ENCODE peak calls at places on chromosomes 16 and 17, in eight cellular contexts. J, R, U, B, H, I, E and D are unnamed samples.

GRCh38 chr17:74832421-74832820 is 27.3 kb downstream of the GRIN2C start:
- DNase-seq in J (peak), R (no peak), U (no peak), B (no peak), H (no peak), I (no peak), E (no peak), D (no peak)

GRCh38 chr16:86570542-86571196 is 4.0 kb downstream of the FOXC2 start:
- DNase-seq in J (no peak), R (peak), U (no peak), B (no peak), H (no peak), I (no peak), E (no peak), D (no peak)

GRCh38 chr17:80984749-80985148 is 6.9 kb upstream of the CHMP6 start:
- DNase-seq in J (no peak), R (peak), U (no peak), B (no peak), H (no peak), I (no peak), E (peak), D (no peak)

GRCh38 chr16:11142261-11142630 is 113.8 kb downstream of the SOCS1 start:
- DNase-seq in J (no peak), R (no peak), U (no peak), B (no peak), H (no peak), I (no peak), E (no peak), D (no peak)

GRCh38 chr16:65445313-65446260 is 323.7 kb upstream of the CDH11 start:
- DNase-seq in J (no peak), R (no peak), U (no peak), B (no peak), H (no peak), I (no peak), E (peak), D (no peak)

GRCh38 chr16:28186752-28187151 is 25.0 kb downstream of the XPO6 start:
- DNase-seq in J (no peak), R (peak), U (no peak), B (no peak), H (no peak), I (no peak), E (peak), D (no peak)

GRCh38 chr16:64096671-64097070 is 1025.2 kb downstream of the CDH11 start:
- DNase-seq in J (no peak), R (no peak), U (no peak), B (no peak), H (no peak), I (no peak), E (no peak), D (no peak)

GRCh38 chr17:42246515-42246914 is 29.7 kb downstream of the STAT5B start:
- DNase-seq in J (no peak), R (peak), U (no peak), B (no peak), H (no peak), I (peak), E (peak), D (no peak)

GRCh38 chr17:14203392-14203791 is 33.3 kb downstream of the CDRT15 start:
- DNase-seq in J (no peak), R (peak), U (no peak), B (no peak), H (no peak), I (no peak), E (peak), D (no peak)

GRCh38 chr17:66746736-66747135 is 88.2 kb upstream of the CACNG5 start:
- DNase-seq in J (no peak), R (peak), U (no peak), B (no peak), H (no peak), I (peak), E (no peak), D (no peak)

GRCh38 chr17:30084773-30085172 is 31.8 kb upstream of the NSRP1 start:
- DNase-seq in J (peak), R (no peak), U (no peak), B (no peak), H (no peak), I (no peak), E (no peak), D (no peak)

GRCh38 chr17:43034623-43035293 is 9.7 kb downstream of the RND2 start:
- DNase-seq in J (no peak), R (no peak), U (no peak), B (no peak), H (no peak), I (no peak), E (no peak), D (no peak)

GRCh38 chr17:9902116-9902515 is 3.0 kb downstream of the RCVRN start:
- DNase-seq in J (no peak), R (no peak), U (no peak), B (no peak), H (no peak), I (no peak), E (peak), D (no peak)

GRCh38 chr16:21265104-21265825 is 12.8 kb downstream of the CRYM start:
- DNase-seq in J (no peak), R (no peak), U (no peak), B (no peak), H (no peak), I (no peak), E (no peak), D (no peak)

GRCh38 chr17:81173761-81174160 is 7.7 kb upstream of the AATK start:
- DNase-seq in J (no peak), R (no peak), U (no peak), B (no peak), H (no peak), I (no peak), E (no peak), D (no peak)

GRCh38 chr16:20871935-20872815 is 28.0 kb downstream of the DCUN1D3 start:
- DNase-seq in J (no peak), R (no peak), U (no peak), B (no peak), H (no peak), I (no peak), E (no peak), D (no peak)

GRCh38 chr16:22732959-22733358 is 81.0 kb upstream of the HS3ST2 start:
- DNase-seq in J (no peak), R (no peak), U (no peak), B (no peak), H (no peak), I (no peak), E (no peak), D (no peak)

GRCh38 chr17:63675607-63676539 is 24.1 kb downstream of the LIMD2 start:
- DNase-seq in J (no peak), R (peak), U (no peak), B (peak), H (peak), I (peak), E (peak), D (no peak)

GRCh38 chr16:57778658-57779057 is 23.6 kb downstream of the KIFC3 start:
- DNase-seq in J (no peak), R (no peak), U (no peak), B (no peak), H (no peak), I (no peak), E (no peak), D (no peak)

GRCh38 chr17:6623941-6624340 is 16.6 kb downstream of the KIAA0753 start:
- DNase-seq in J (no peak), R (peak), U (no peak), B (no peak), H (no peak), I (no peak), E (no peak), D (no peak)

GRCh38 chr17:47603830-47604229 is 45.9 kb upstream of the KPNB1 start:
- DNase-seq in J (no peak), R (peak), U (no peak), B (no peak), H (no peak), I (no peak), E (no peak), D (no peak)